ENCODE peak calls at places on chromosomes 1 and 21, in six cellular contexts. T is GM13976, A is GM20000, X is fibroblast of lung, F is pancreas, J is hepatocyte. E is an unnamed sample.

GRCh38 chr1:54220004-54220811 is 20.2 kb downstream of the MRPL37 start:
- DNase-seq in F (peak), X (peak), A (no peak), T (no peak), J (peak), E (no peak)

GRCh38 chr1:202858789-202859414 is 30.0 kb downstream of the RABIF start:
- DNase-seq in T (no peak), J (no peak), X (no peak), A (no peak), F (peak), E (no peak)

GRCh38 chr1:3403011-3403345 is 51.5 kb upstream of the ARHGEF16 start:
- DNase-seq in A (no peak), J (no peak), T (no peak), F (no peak), X (no peak), E (no peak)

GRCh38 chr1:56028244-56028643 is 551.1 kb downstream of the PLPP3 start:
- DNase-seq in A (no peak), F (no peak), T (peak), X (no peak), J (no peak), E (no peak)

GRCh38 chr21:26115346-26115745 is 55.2 kb downstream of the APP start:
- DNase-seq in X (no peak), A (no peak), J (no peak), T (no peak), F (peak), E (peak)

GRCh38 chr1:39195166-39196111 is 9.1 kb upstream of the MACF1 start:
- DNase-seq in T (no peak), X (peak), J (no peak), A (no peak), F (no peak), E (no peak)

GRCh38 chr1:245881767-245882391 is 625.2 kb downstream of the SMYD3 start:
- DNase-seq in X (no peak), F (no peak), J (no peak), A (no peak), T (no peak), E (no peak)

GRCh38 chr1:93690921-93691789 is 9.5 kb upstream of the BCAR3 start:
- DNase-seq in F (peak), J (no peak), T (no peak), X (no peak), A (no peak), E (peak)

GRCh38 chr1:23097316-23097715 is 71.3 kb downstream of the LUZP1 start:
- DNase-seq in J (no peak), F (no peak), X (peak), A (no peak), T (no peak), E (no peak)

GRCh38 chr21:38277501-38278111 is 20.8 kb downstream of the KCNJ15 start:
- DNase-seq in J (peak), X (peak), F (no peak), A (no peak), T (no peak), E (no peak)

GRCh38 chr1:11914035-11914434 is 12.2 kb downstream of the KIAA2013 start:
- DNase-seq in J (no peak), T (no peak), X (no peak), A (no peak), F (no peak), E (no peak)

GRCh38 chr1:84375965-84376910 is 22.0 kb upstream of the DNASE2B start:
- DNase-seq in J (no peak), A (no peak), X (peak), F (no peak), T (no peak), E (no peak)

DNA sequence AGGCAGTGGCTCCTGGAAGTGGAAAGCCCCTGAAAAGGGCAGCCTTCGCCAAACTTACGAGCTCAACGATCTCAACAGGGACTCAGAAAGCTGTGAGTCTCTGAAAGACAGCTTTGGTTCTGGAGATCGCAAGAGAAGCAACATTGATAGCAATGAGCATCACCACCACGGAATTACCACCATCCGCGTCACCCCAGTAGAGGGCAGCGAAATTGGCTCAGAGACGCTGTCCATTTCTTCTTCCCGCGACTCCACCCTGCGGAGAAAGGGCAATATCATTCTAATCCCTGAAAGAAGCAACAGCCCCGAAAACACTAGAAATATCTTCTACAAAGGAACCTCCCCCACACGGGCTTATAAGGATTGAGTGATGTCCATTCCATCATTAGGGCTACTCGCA is 42.4 kb downstream of the PLPPR4 start:
- DNase-seq in J (no peak), F (no peak), T (no peak), X (no peak), A (no peak), E (no peak)
- TF ChIP-seq CTCF in J (no peak), F (no peak), T (no peak), X (no peak), A (no peak), E (no peak)

GRCh38 chr1:182598296-182598695 is 5.9 kb downstream of the RGS16 start:
- DNase-seq in X (no peak), J (no peak), A (no peak), F (no peak), T (no peak), E (no peak)

GRCh38 chr1:182600036-182600713 is 4.0 kb downstream of the RGS16 start:
- DNase-seq in F (no peak), J (no peak), A (no peak), X (no peak), T (no peak), E (no peak)

GRCh38 chr1:182599339-182599738 is 4.8 kb downstream of the RGS16 start:
- DNase-seq in T (no peak), X (no peak), A (no peak), F (no peak), J (no peak), E (peak)

GRCh38 chr1:182596934-182597333 is 7.3 kb downstream of the RGS16 start:
- DNase-seq in J (no peak), X (no peak), F (no peak), T (no peak), A (no peak), E (no peak)

DNA sequence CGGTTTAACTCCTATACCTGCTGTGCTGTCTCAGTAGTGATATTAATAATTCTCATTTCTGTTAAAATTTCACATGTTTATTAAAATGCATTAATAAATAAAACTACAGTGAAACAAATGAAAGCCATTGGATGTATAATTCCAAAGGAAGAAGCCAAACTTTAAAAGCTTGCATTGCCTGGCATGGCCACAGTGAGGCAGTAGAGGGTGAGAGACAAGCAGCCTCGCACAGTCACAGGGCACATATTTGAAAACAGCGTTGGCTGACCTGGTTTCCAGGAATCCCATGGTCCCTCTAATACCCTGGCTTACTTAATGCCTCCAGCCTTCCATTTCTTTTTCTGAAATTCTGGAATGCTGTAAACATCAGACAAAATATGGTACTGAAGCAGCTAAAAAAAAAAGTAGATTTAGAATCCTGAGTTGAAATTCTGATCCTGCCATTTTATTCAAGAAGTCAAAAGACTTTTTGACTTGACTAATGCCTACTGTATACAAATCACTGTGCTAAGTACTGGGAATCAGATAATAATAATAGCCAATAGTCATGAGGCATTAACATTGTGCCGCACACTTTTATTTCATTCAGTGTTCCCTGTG is 6.7 kb upstream of the RNASEL start:
- DNase-seq in T (peak), A (peak), X (peak), F (peak), J (peak), E (peak)
- TF ChIP-seq CTCF in T (peak), A (peak), X (peak), F (peak), J (peak), E (peak)

GRCh38 chr1:157995575-157996169 is 2.2 kb downstream of the KIRREL1 start:
- DNase-seq in T (no peak), J (no peak), X (no peak), F (no peak), A (no peak), E (no peak)
- TF ChIP-seq CTCF in T (no peak), J (no peak), X (peak), F (no peak), A (no peak), E (no peak)

DNA sequence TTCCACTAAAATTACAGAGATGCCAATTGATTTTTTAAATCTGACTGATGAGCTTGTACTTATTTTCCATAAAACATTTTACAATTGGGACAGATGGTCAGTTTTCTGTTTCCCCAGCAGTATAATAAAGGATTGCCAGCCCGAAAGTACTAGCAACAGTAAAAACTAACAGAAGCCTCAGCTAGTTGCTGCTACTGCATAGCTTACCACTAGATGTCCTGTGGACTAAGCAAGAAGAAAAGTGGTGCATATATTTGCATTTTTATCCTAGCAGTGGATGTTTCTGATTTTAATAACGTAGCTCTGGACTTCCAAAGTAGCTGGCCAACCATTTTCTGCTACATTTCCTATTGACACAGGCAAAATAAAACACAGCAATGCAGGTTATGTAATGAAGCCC is 241.5 kb downstream of the BARHL2 start:
- DNase-seq in X (peak), A (no peak), F (no peak), J (peak), T (no peak), E (no peak)
- TF ChIP-seq CTCF in X (peak), A (no peak), F (no peak), J (peak), T (no peak), E (no peak)

DNA sequence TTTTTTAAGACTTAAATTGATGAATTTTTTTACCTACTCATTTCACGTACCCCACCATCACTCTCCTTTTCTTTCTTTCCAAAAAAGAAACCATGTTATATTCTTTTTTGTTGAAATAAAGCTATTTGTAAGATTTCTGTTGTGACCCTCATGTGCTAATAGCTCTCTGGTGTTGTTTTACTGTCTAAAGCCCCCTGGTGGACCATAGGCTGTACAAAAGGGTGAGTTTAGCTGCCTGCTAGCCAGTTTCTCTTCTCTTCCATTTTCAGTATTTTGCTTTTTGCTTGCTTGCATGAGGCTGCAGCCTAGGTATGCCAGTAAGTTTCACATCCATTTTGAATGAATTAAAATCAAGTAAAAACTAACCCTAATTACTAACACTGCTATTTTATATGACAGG is 15.6 kb upstream of the VAMP3 start:
- DNase-seq in T (no peak), X (peak), A (no peak), F (no peak), J (no peak), E (no peak)
- TF ChIP-seq CTCF in T (no peak), X (peak), A (peak), F (no peak), J (peak), E (no peak)

GRCh38 chr1:45792744-45793143 is 10.7 kb upstream of the MAST2 start:
- DNase-seq in F (no peak), T (no peak), J (no peak), A (no peak), X (no peak), E (no peak)

GRCh38 chr1:45789601-45790000 is 13.8 kb upstream of the MAST2 start:
- DNase-seq in F (no peak), J (no peak), A (no peak), T (no peak), X (no peak), E (no peak)

GRCh38 chr1:45796381-45796780 is 7.0 kb upstream of the MAST2 start:
- DNase-seq in T (no peak), X (no peak), F (no peak), J (no peak), A (no peak), E (no peak)

GRCh38 chr1:45796946-45797345 is 6.5 kb upstream of the MAST2 start:
- DNase-seq in F (no peak), A (no peak), X (no peak), T (no peak), J (no peak), E (no peak)

DNA sequence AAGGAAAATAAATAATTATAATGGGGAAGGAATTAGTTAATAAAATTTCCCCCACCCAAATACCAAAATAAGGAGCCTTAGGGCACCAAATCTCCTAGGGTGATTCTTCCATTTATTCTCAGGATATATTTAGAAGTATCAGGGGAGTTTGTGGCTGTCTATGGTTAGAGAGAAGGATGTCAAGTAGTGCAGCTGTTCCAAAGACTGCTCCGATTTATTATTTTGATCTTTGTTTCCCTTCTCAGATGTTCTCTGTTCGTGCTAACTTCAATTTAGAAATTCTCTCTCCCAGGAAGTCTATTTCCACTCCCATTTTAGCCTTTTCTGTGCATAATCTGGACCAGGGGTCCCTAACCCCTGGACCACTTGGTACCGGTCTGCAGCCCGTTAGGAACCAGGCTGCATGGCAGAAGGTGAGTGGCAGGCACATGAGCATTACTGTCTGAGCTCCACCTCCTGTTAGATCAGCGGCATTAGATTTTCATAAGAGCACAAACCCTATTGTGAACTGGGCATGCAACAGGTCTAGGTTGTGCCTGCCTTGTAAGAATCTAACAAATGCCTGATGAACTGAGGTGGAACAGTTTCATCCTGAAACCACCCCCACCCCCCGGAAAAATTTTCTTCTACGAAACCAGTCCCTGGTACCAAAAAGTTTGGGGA is 9.3 kb upstream of the MAST2 start:
- DNase-seq in T (no peak), X (no peak), F (no peak), A (no peak), J (no peak), E (no peak)
- TF ChIP-seq CTCF in T (no peak), X (no peak), F (no peak), A (no peak), J (no peak), E (no peak)

DNA sequence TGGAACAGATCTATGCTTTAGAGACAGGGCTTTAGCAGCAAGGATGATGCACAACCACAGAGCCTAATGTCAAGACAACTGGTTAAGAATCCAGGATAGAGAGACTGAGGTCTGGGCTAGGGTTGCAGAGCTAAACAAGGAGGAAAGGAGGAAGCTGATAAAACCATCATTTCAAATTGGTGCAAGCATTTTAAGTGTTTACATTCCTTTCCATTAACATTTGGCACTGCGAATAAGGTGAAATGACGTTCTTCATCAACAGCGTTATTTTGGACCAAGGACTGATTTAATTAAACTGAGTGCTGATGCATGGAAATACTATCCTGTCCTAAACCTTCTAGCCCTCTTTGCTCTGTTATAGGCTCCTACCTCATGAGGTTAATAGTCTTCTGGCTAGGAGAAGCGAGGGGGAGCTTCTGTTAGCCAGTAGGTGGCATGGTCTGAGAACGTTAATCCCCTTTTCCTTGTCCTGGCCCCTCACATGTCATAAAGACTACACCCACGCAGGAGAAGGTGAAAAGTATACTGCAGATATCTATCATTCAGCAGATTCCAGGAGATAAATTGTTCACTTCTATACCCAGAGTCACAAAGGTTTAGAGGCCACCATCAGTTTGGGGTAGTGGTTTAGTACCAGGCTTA is 7.6 kb upstream of the C1orf21 start:
- DNase-seq in X (no peak), J (peak), A (no peak), F (no peak), T (no peak), E (peak)
- TF ChIP-seq CTCF in X (peak), J (peak), A (no peak), F (no peak), T (no peak), E (no peak)

GRCh38 chr1:115166531-115167091 is 77.3 kb upstream of the TSPAN2 start:
- DNase-seq in T (no peak), F (no peak), A (no peak), J (no peak), X (peak), E (no peak)
- TF ChIP-seq CTCF in T (no peak), F (no peak), A (no peak), J (no peak), X (no peak), E (no peak)

GRCh38 chr1:211352985-211353515 is 26.4 kb downstream of the TRAF5 start:
- DNase-seq in F (no peak), A (peak), J (no peak), X (no peak), T (peak), E (peak)
- TF ChIP-seq CTCF in F (peak), A (peak), J (peak), X (peak), T (peak), E (peak)

DNA sequence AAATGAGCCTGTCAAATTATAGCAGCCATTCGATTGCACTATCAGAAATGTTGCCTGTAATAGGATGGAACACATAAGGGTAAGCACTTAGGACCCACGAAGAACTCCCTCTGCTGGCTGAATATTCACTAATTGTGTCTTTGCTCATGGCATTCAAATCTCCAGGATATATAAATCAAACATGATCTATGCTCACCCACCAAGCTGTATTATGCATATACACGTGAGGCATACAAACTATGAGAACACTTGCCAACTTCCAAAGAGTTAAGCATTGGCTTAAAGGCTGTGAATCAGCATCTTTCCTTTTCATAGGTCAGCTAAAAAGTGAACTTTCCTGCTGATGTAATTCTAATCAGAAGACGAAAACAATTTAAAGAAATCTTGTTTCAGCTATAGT is 34.5 kb downstream of the TMPRSS15 start:
- DNase-seq in J (peak), F (no peak), T (no peak), X (peak), A (no peak), E (no peak)
- TF ChIP-seq CTCF in J (peak), F (no peak), T (no peak), X (no peak), A (no peak), E (no peak)